ENCODE peak calls at places on chromosomes 12 and 14, in six cellular contexts. One of them, this sample, is unnamed.

GRCh38 chr12:93664573-93665138 is 12.5 kb upstream of the CRADD start:
- DNase-seq in astrocyte of the hippocampus: no peak
- DNase-seq in lung microvascular endothelial cell: no peak
- DNase-seq in lower lobe of right lung: no peak
- DNase-seq in osteocyte: no peak
- DNase-seq in activated CD4-positive, CD25-positive, alpha-beta regulatory T cell: no peak
- DNase-seq in this sample: no peak

GRCh38 chr14:86708846-86709339 is 1178.9 kb downstream of the FLRT2 start:
- DNase-seq in astrocyte of the hippocampus: no peak
- DNase-seq in lung microvascular endothelial cell: no peak
- DNase-seq in lower lobe of right lung: no peak
- DNase-seq in osteocyte: no peak
- DNase-seq in activated CD4-positive, CD25-positive, alpha-beta regulatory T cell: no peak
- DNase-seq in this sample: no peak

GRCh38 chr12:25162866-25163265 is 32.1 kb downstream of the DNAI7 start:
- DNase-seq in astrocyte of the hippocampus: no peak
- DNase-seq in lung microvascular endothelial cell: no peak
- DNase-seq in lower lobe of right lung: no peak
- DNase-seq in osteocyte: no peak
- DNase-seq in activated CD4-positive, CD25-positive, alpha-beta regulatory T cell: no peak
- DNase-seq in this sample: no peak

GRCh38 chr12:104414581-104415305 is 42.0 kb upstream of the CHST11 start:
- DNase-seq in astrocyte of the hippocampus: peak; percentile 35
- DNase-seq in lung microvascular endothelial cell: no peak
- DNase-seq in lower lobe of right lung: no peak
- DNase-seq in osteocyte: no peak
- DNase-seq in activated CD4-positive, CD25-positive, alpha-beta regulatory T cell: no peak
- DNase-seq in this sample: no peak

GRCh38 chr12:115203661-115204060 is 519.7 kb upstream of the TBX3 start:
- DNase-seq in astrocyte of the hippocampus: peak; percentile 12
- DNase-seq in lung microvascular endothelial cell: no peak
- DNase-seq in lower lobe of right lung: no peak
- DNase-seq in osteocyte: no peak
- DNase-seq in activated CD4-positive, CD25-positive, alpha-beta regulatory T cell: no peak
- DNase-seq in this sample: no peak

GRCh38 chr14:104425763-104426691 is 153.5 kb upstream of the C14orf180 start:
- DNase-seq in astrocyte of the hippocampus: no peak
- DNase-seq in lung microvascular endothelial cell: no peak
- DNase-seq in lower lobe of right lung: no peak
- DNase-seq in osteocyte: no peak
- DNase-seq in activated CD4-positive, CD25-positive, alpha-beta regulatory T cell: no peak
- DNase-seq in this sample: no peak

GRCh38 chr14:92527724-92528123 is 14.1 kb downstream of the RIN3 start:
- DNase-seq in astrocyte of the hippocampus: peak; percentile 51
- DNase-seq in lung microvascular endothelial cell: no peak
- DNase-seq in lower lobe of right lung: no peak
- DNase-seq in osteocyte: no peak
- DNase-seq in activated CD4-positive, CD25-positive, alpha-beta regulatory T cell: no peak
- DNase-seq in this sample: no peak

GRCh38 chr12:57142727-57143126 is 4.7 kb downstream of the LRP1-AS start:
- DNase-seq in astrocyte of the hippocampus: no peak
- DNase-seq in lung microvascular endothelial cell: no peak
- DNase-seq in lower lobe of right lung: no peak
- DNase-seq in osteocyte: no peak
- DNase-seq in activated CD4-positive, CD25-positive, alpha-beta regulatory T cell: no peak
- DNase-seq in this sample: no peak

GRCh38 chr14:66606826-66607225 is 98.9 kb downstream of the GPHN start:
- DNase-seq in astrocyte of the hippocampus: peak; percentile 13
- DNase-seq in lung microvascular endothelial cell: no peak
- DNase-seq in lower lobe of right lung: no peak
- DNase-seq in osteocyte: no peak
- DNase-seq in activated CD4-positive, CD25-positive, alpha-beta regulatory T cell: no peak
- DNase-seq in this sample: no peak

GRCh38 chr12:386651-387050 is 2.5 kb downstream of the KDM5A start:
- DNase-seq in astrocyte of the hippocampus: peak; percentile 64
- DNase-seq in lung microvascular endothelial cell: no peak
- DNase-seq in lower lobe of right lung: no peak
- DNase-seq in osteocyte: no peak
- DNase-seq in activated CD4-positive, CD25-positive, alpha-beta regulatory T cell: no peak
- DNase-seq in this sample: no peak

GRCh38 chr12:27424631-27425230 is 21.8 kb upstream of the SMCO2 start:
- DNase-seq in astrocyte of the hippocampus: peak; percentile 71
- DNase-seq in lung microvascular endothelial cell: peak; percentile 88
- DNase-seq in lower lobe of right lung: no peak
- DNase-seq in osteocyte: no peak
- DNase-seq in activated CD4-positive, CD25-positive, alpha-beta regulatory T cell: no peak
- DNase-seq in this sample: no peak

GRCh38 chr14:85002846-85003245 is 527.1 kb upstream of the FLRT2 start:
- DNase-seq in astrocyte of the hippocampus: no peak
- DNase-seq in lung microvascular endothelial cell: no peak
- DNase-seq in lower lobe of right lung: no peak
- DNase-seq in osteocyte: no peak
- DNase-seq in activated CD4-positive, CD25-positive, alpha-beta regulatory T cell: no peak
- DNase-seq in this sample: no peak

GRCh38 chr14:63933110-63933509 is 80.3 kb downstream of the SYNE2 start:
- DNase-seq in astrocyte of the hippocampus: peak; percentile 47
- DNase-seq in lung microvascular endothelial cell: no peak
- DNase-seq in lower lobe of right lung: no peak
- DNase-seq in osteocyte: no peak
- DNase-seq in activated CD4-positive, CD25-positive, alpha-beta regulatory T cell: no peak
- DNase-seq in this sample: no peak

GRCh38 chr14:58864751-58865519 is 227.2 kb downstream of the DACT1 start:
- DNase-seq in astrocyte of the hippocampus: peak; percentile 84
- DNase-seq in lung microvascular endothelial cell: no peak
- DNase-seq in lower lobe of right lung: no peak
- DNase-seq in osteocyte: no peak
- DNase-seq in activated CD4-positive, CD25-positive, alpha-beta regulatory T cell: no peak
- DNase-seq in this sample: no peak

GRCh38 chr12:124621296-124621660 is 53.9 kb upstream of the NCOR2 start:
- DNase-seq in astrocyte of the hippocampus: peak; percentile 94
- DNase-seq in lung microvascular endothelial cell: no peak
- DNase-seq in lower lobe of right lung: peak; percentile 87
- DNase-seq in osteocyte: no peak
- DNase-seq in activated CD4-positive, CD25-positive, alpha-beta regulatory T cell: no peak
- DNase-seq in this sample: no peak

GRCh38 chr12:52876371-52876770 is 27.6 kb upstream of the KRT78 start:
- DNase-seq in astrocyte of the hippocampus: no peak
- DNase-seq in lung microvascular endothelial cell: no peak
- DNase-seq in lower lobe of right lung: peak; percentile 86
- DNase-seq in osteocyte: no peak
- DNase-seq in activated CD4-positive, CD25-positive, alpha-beta regulatory T cell: no peak
- DNase-seq in this sample: no peak